ENCODE peak calls at places on chromosomes 3 and 15, in six cellular contexts. R, Q, M, E, S and X are unnamed samples.

GRCh38 chr3:38117748-38118420 is 19.0 kb downstream of the ACAA1 start:
- DNase-seq in R (peak; percentile 85), Q (peak; percentile 80), E (peak; percentile 65), S (peak; percentile 41), M (peak; percentile 40), X (no peak)

GRCh38 chr15:59713177-59713576 is 24.1 kb upstream of the BNIP2 start:
- DNase-seq in R (no peak), Q (no peak), S (no peak), M (no peak), E (no peak), X (no peak)

GRCh38 chr15:29800441-29801366 is 21.6 kb downstream of the TJP1 start:
- DNase-seq in Q (peak; percentile 38), R (no peak), M (no peak), E (no peak), S (no peak), X (no peak)

GRCh38 chr15:38260077-38260476 is 7.4 kb downstream of the SPRED1 start:
- DNase-seq in M (no peak), Q (no peak), R (no peak), S (no peak), E (no peak), X (no peak)

GRCh38 chr15:71051539-71051938 is 63.7 kb upstream of the THSD4 start:
- DNase-seq in R (no peak), E (no peak), M (no peak), Q (no peak), S (no peak), X (no peak)

GRCh38 chr3:133899309-133899708 is 3.6 kb upstream of the RAB6B start:
- DNase-seq in Q (no peak), M (no peak), E (no peak), R (no peak), S (no peak), X (no peak)

GRCh38 chr15:82051664-82052063 is 5.8 kb upstream of the MEX3B start:
- DNase-seq in R (no peak), Q (no peak), E (no peak), S (no peak), M (no peak), X (no peak)

GRCh38 chr3:173397161-173398110 is at the start of gene NLGN1:
- DNase-seq in S (no peak), E (no peak), M (no peak), R (no peak), Q (peak; percentile 78), X (peak; percentile 84)

GRCh38 chr3:154100556-154100955 is 20.6 kb upstream of the ARHGEF26 start:
- DNase-seq in R (no peak), E (no peak), S (no peak), Q (no peak), M (no peak), X (no peak)

GRCh38 chr3:58204713-58205112 is 6.1 kb downstream of the DNASE1L3 start:
- DNase-seq in M (no peak), E (no peak), R (no peak), Q (no peak), S (no peak), X (no peak)

GRCh38 chr3:146777941-146778340 is 172.8 kb upstream of the PLSCR5 start:
- DNase-seq in S (no peak), E (no peak), R (no peak), Q (no peak), M (no peak), X (no peak)

GRCh38 chr3:5463986-5464385 is 276.5 kb downstream of the EDEM1 start:
- DNase-seq in M (no peak), S (no peak), Q (no peak), R (no peak), E (no peak), X (no peak)

GRCh38 chr15:57542505-57542817 is 49.2 kb upstream of the MYZAP start:
- DNase-seq in Q (no peak), E (no peak), M (no peak), S (no peak), R (no peak), X (no peak)

GRCh38 chr15:90286678-90287077 is 21.2 kb downstream of the NGRN start:
- DNase-seq in S (no peak), M (no peak), R (no peak), E (peak; percentile 43), Q (peak; percentile 69), X (no peak)

GRCh38 chr3:66037330-66037985 is 1.3 kb downstream of the MAGI1 start:
- DNase-seq in Q (peak; percentile 57), S (no peak), E (peak; percentile 68), R (no peak), M (no peak), X (peak; percentile 39)

GRCh38 chr15:25437751-25438600 is 848 bp downstream of the UBE3A start:
- DNase-seq in S (no peak), Q (peak; percentile 79), R (peak; percentile 52), E (peak; percentile 25), M (peak; percentile 3), X (no peak)

GRCh38 chr15:27826411-27826810 is 272.7 kb downstream of the OCA2 start:
- DNase-seq in S (no peak), Q (no peak), E (no peak), M (no peak), R (no peak), X (no peak)

GRCh38 chr15:65646486-65646885 is 24.7 kb downstream of the SLC24A1 start:
- DNase-seq in S (no peak), M (no peak), R (no peak), Q (no peak), E (no peak), X (no peak)

GRCh38 chr3:162863579-162863978 is 1367.0 kb downstream of the OTOL1 start:
- DNase-seq in Q (no peak), E (no peak), S (no peak), M (no peak), R (no peak), X (no peak)

GRCh38 chr3:162970292-162970691 is 1473.7 kb downstream of the OTOL1 start:
- DNase-seq in E (no peak), S (no peak), M (no peak), R (no peak), Q (no peak), X (no peak)

GRCh38 chr3:17136251-17136721 is 251.5 kb downstream of the PLCL2 start:
- DNase-seq in M (no peak), S (no peak), E (no peak), R (no peak), Q (peak; percentile 38), X (no peak)

GRCh38 chr3:143098032-143098764 is 21.4 kb upstream of the CHST2 start:
- DNase-seq in M (no peak), S (no peak), E (no peak), R (no peak), Q (no peak), X (no peak)

GRCh38 chr3:170869645-170870593 is at the start of gene RPL22L1:
- DNase-seq in E (peak; percentile 90), Q (peak; percentile 87), M (peak; percentile 91), S (peak; percentile 91), R (peak; percentile 81), X (peak; percentile 90)

GRCh38 chr15:60591491-60592385 is 112.8 kb upstream of the ICE2 start:
- DNase-seq in R (no peak), M (no peak), E (no peak), S (no peak), Q (peak; percentile 83), X (peak; percentile 80)

GRCh38 chr15:86568378-86568777 is 488.7 kb downstream of the AGBL1 start:
- DNase-seq in Q (no peak), R (no peak), S (no peak), M (no peak), E (no peak), X (no peak)

GRCh38 chr15:48084759-48085420 is 35.9 kb upstream of the SLC24A5 start:
- DNase-seq in Q (peak; percentile 26), M (no peak), E (peak; percentile 26), R (no peak), S (no peak), X (peak; percentile 13)

GRCh38 chr3:134846943-134847342 is 51.9 kb downstream of the EPHB1 start:
- DNase-seq in Q (no peak), R (no peak), E (peak; percentile 80), S (no peak), M (peak; percentile 51), X (no peak)

GRCh38 chr3:8499181-8499611 is 2.4 kb upstream of the LMCD1 start:
- DNase-seq in Q (no peak), S (no peak), M (no peak), R (no peak), E (peak; percentile 92), X (no peak)

GRCh38 chr3:33751320-33751719 is 33.3 kb upstream of the CLASP2 start:
- DNase-seq in M (no peak), S (no peak), R (no peak), Q (no peak), E (no peak), X (no peak)

GRCh38 chr15:49309889-49310288 is 113.2 kb upstream of the FGF7 start:
- DNase-seq in M (no peak), E (no peak), Q (no peak), R (no peak), S (no peak), X (no peak)

GRCh38 chr15:40229956-40230355 is 8.9 kb upstream of the PAK6 start:
- DNase-seq in M (no peak), S (no peak), R (no peak), Q (no peak), E (no peak), X (no peak)
- TF ChIP-seq MAX in M (no peak), S (no peak), R (no peak), Q (no peak), E (no peak), X (no peak)

GRCh38 chr15:53962646-53963561 is 15.3 kb upstream of the UNC13C start:
- DNase-seq in Q (peak; percentile 8), S (no peak), E (peak; percentile 23), M (no peak), R (no peak), X (no peak)
- TF ChIP-seq JUND in Q (no peak), S (no peak), E (no peak), M (no peak), R (no peak), X (no peak)

DNA sequence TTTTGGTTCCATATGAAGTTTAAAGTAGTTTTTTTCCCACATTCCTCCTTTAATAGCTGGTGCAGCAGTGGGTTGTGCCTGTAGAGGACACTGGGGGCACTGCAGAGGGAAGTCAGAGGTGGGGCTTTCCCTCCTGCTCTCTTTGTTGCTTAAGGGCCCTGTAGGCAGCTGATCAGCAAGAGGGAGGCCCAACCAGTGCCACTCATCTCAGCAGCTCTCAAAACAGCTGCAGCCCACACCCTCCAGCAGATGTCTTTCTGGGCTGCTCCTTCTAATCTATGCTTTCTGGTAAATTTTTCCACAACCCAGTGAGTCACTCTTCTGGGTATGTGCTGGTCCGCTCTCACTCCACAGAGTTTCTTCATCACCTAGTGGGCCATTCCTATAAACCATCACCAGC is 263.8 kb downstream of the FEZF2 start:
- DNase-seq in Q (no peak), S (no peak), E (peak; percentile 20), M (no peak), R (no peak), X (no peak)
- TF ChIP-seq MAX in Q (no peak), S (no peak), E (no peak), M (no peak), R (no peak), X (no peak)

DNA sequence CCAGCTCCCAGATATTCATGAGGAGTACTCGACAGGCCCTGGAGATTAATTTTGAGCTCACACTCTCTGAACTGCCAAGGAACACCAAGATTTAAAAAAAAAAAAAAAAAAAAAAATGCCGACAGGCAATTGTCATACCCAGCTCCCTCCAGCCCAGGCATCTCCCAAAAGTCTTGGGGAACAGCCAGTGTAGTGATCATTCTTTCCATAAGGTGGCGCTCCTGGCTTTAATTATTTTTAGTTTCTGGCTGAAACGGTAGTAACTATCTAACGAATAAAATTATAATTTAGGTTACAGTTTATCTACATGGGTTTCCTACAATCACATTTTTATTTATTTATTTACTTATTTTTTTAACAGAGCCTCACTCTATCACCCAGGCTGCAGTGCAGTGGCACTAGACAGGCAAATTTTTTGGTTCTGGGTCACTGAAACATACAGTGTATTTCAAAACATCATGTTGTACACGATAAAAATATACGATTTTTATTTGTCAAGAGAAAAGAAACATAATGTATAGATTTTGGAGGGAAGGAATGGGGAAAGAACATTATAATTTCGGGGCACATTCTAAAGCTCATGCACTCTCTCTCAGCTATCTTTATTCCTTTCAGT is 157.3 kb downstream of the ADAMTS9 start:
- DNase-seq in M (peak; percentile 21), E (peak; percentile 18), S (no peak), R (peak; percentile 51), Q (peak; percentile 49), X (peak; percentile 88)
- TF ChIP-seq JUND in M (no peak), E (no peak), S (no peak), R (no peak), Q (no peak), X (no peak)